ENCODE peak calls at places on chromosomes 5 and 9, in eight cellular contexts. O is A549; Z is ovary; T is kidney epithelial cell; B is cardiac muscle cell; A is CD8-positive, alpha-beta T cell; J is left lung; Q is colonic mucosa. R is an unnamed sample.

GRCh38 chr5:55307383-55308253 is at the start of the genes DHX29 and MTREX:
- DNase-seq in O (peak; percentile 89), Z (peak; percentile 90), T (peak; percentile 67), B (peak; percentile 94), A (peak; percentile 84), J (peak; percentile 93), Q (peak; percentile 93), R (peak; percentile 68)

GRCh38 chr9:88544245-88544644 is 9.3 kb downstream of the NXNL2 start:
- DNase-seq in O (peak; percentile 28), Z (no peak), T (no peak), B (peak; percentile 76), A (no peak), J (no peak), Q (peak; percentile 41), R (no peak)

GRCh38 chr5:154850255-154851062 is at the start of gene FAXDC2:
- DNase-seq in O (no peak), Z (peak; percentile 80), T (no peak), B (peak; percentile 92), A (no peak), J (peak; percentile 79), Q (peak; percentile 60), R (no peak)

GRCh38 chr5:58771750-58772149 is 188.9 kb downstream of the RAB3C start:
- DNase-seq in O (no peak), Z (no peak), T (no peak), B (no peak), A (no peak), J (no peak), Q (no peak), R (no peak)

GRCh38 chr5:167643616-167644015 is 647.8 kb upstream of the WWC1 start:
- DNase-seq in O (no peak), Z (no peak), T (no peak), B (peak; percentile 81), A (no peak), J (no peak), Q (no peak), R (no peak)

GRCh38 chr9:72119853-72120252 is 29.4 kb upstream of the GDA start:
- DNase-seq in O (no peak), Z (no peak), T (no peak), B (no peak), A (no peak), J (no peak), Q (no peak), R (no peak)

GRCh38 chr5:84287964-84288363 is 96.7 kb downstream of the EDIL3 start:
- DNase-seq in O (peak; percentile 9), Z (no peak), T (peak; percentile 66), B (peak; percentile 88), A (no peak), J (no peak), Q (no peak), R (no peak)

GRCh38 chr5:150465926-150466325 is 16.4 kb upstream of the RPS14 start:
- DNase-seq in O (no peak), Z (no peak), T (no peak), B (no peak), A (no peak), J (no peak), Q (no peak), R (no peak)

GRCh38 chr9:38208206-38208901 is 139.3 kb upstream of the SHB start:
- DNase-seq in O (no peak), Z (no peak), T (peak; percentile 34), B (no peak), A (no peak), J (no peak), Q (no peak), R (no peak)

DNA sequence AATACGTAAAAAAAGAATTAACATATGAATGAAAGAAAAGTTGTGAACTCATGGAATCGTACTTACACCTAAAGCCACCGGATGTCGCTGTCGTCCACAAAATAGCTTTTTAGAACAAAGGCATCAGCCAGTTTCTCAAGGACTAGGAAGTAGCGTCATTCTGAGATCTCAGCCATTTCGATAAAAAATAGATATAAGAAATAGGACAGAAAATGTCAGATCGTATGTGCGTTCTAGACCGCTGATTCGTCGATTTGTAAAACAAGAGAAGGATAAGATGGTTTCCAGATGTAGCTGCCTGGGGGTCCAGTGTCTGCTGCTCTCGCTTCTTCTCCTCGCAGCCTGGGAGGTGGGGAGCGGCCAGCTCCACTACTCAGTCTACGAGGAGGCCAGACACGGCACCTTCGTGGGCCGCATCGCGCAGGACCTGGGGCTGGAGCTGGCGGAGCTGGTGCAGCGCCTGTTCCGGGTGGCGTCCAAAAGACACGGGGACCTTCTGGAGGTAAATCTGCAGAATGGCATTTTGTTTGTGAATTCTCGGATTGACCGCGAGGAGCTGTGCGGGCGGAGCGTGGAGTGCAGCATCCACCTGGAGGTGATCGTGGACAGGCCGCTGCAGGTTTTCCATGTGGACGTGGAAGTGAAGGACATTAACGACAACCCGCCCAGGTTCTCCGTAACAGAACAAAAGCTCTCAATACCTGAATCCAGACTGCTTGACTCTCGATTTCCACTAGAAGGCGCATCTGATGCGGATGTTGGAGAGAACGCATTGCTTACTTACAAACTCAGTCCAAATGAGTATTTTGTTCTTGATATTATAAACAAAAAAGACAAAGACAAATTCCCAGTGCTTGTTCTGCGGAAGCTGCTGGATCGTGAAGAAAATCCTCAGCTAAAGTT is at the start of gene PCDHA10:
- DNase-seq in O (no peak), Z (no peak), T (no peak), B (no peak), A (no peak), J (no peak), Q (no peak), R (no peak)
- TF ChIP-seq CTCF in O (no peak), Z (no peak), T (no peak), B (no peak), A (no peak), J (no peak), Q (no peak), R (no peak)

DNA sequence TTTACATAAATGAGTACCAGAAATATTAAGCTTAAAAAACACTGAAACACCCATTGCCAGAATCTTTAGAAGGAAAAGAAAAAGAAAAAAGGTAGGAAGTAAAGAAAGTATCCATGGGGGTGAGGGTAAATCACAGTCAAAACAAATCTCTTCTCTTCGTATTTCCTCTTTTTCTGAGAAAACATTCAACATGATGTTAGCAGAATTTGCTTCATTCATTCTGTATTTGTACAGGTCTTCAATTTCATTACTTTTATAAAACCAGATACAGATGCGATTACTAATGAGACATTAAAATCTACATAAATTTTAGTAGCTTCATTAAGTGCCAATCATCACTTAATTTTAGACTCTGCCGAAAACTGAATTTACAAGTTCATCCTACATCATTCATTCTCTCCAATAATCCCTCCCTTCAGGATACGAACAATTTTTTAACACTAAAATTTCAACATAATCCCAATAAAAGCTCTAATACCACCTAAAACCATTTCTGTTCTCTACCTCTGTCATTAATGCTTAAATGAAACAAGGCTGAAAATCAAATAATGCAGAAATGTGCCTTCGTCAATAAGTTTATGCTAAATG is 7.0 kb downstream of the NR3C1 start:
- DNase-seq in O (no peak), Z (no peak), T (no peak), B (no peak), A (no peak), J (no peak), Q (no peak), R (no peak)
- H3K4me3 ChIP-seq in O (peak overlapping the region; percentile 86), Z (no peak overlapping the region), T (no peak overlapping the region), B (no peak overlapping the region), A (no peak overlapping the region), J (peak overlapping the region; percentile 80), Q (no peak overlapping the region), R (peak overlapping the region; percentile 97)

DNA sequence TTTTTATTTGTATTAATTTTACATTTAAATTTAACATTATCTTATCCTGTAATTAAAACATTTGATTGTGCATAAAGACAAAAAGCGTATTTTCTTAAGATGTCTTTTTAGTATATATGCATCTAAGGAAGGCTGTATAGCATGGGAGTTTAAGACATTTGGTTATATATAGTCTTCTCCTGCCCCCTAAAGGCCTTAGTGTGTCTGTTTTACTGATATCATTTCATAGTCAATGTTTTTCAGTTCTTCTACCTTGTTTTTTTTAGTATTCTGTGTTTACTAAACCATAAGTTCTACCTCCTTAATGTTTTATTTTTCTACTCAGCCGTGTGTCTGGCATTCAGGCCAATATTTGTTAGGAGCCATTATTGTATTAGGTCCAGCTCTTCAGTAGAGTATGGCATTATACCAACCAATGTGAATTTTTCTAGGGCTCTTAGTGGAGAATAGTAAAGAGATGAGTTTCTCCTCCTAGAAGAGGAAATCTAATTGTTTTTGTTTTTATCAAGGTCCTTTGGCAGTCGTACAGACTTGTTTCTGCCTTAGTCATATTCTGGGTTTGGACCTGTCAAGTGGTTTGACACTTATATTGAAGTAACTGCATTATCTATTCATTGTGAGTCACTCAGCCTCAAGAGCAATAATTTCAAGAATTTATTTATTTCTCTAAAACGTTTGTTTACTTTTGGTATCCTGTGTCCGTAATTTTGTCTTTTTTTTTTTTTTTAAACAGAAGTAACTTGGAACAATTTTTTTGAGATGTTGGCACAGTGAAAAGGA is 74.8 kb downstream of the SLF1 start:
- DNase-seq in O (no peak), Z (no peak), T (no peak), B (peak; percentile 80), A (no peak), J (no peak), Q (no peak), R (no peak)
- TF ChIP-seq CTCF in O (peak; percentile 54), Z (no peak), T (peak; percentile 20), B (peak; percentile 43), A (peak; percentile 53), J (no peak), Q (no peak), R (peak; percentile 17)

GRCh38 chr5:95864456-95864855 is 41.9 kb upstream of the GLRX start:
- DNase-seq in O (no peak), Z (no peak), T (no peak), B (no peak), A (no peak), J (no peak), Q (no peak), R (no peak)
- H3K4me3 ChIP-seq in O (no peak overlapping the region), Z (no peak overlapping the region), T (no peak overlapping the region), B (no peak overlapping the region), A (no peak overlapping the region), J (no peak overlapping the region), Q (no peak overlapping the region), R (no peak overlapping the region)

GRCh38 chr5:66223637-66224036 is 79.5 kb downstream of the SREK1 start:
- DNase-seq in O (no peak), Z (no peak), T (no peak), B (peak; percentile 45), A (no peak), J (no peak), Q (peak; percentile 30), R (no peak)
- TF ChIP-seq CTCF in O (peak; percentile 20), Z (no peak), T (peak; percentile 48), B (peak; percentile 52), A (no peak), J (no peak), Q (peak; percentile 16), R (peak; percentile 41)

GRCh38 chr5:65478336-65478735 is 3.4 kb downstream of the ADAMTS6 start:
- DNase-seq in O (no peak), Z (no peak), T (no peak), B (no peak), A (no peak), J (no peak), Q (no peak), R (no peak)
- H3K4me3 ChIP-seq in O (no peak overlapping the region), Z (no peak overlapping the region), T (no peak overlapping the region), B (no peak overlapping the region), A (no peak overlapping the region), J (no peak overlapping the region), Q (no peak overlapping the region), R (no peak overlapping the region)

GRCh38 chr5:81205058-81205457 is 28.1 kb upstream of the CKMT2 start:
- DNase-seq in O (no peak), Z (no peak), T (no peak), B (no peak), A (no peak), J (no peak), Q (no peak), R (no peak)
- TF ChIP-seq CTCF in O (no peak), Z (no peak), T (no peak), B (peak; percentile 4), A (no peak), J (no peak), Q (no peak), R (no peak)

R was measured in GM12864.